ENCODE peak calls at places on chromosomes 5 and 9, in eight cellular contexts. V is suprapubic skin, K is tibial nerve, L is K562, G is sigmoid colon, S is SK-N-SH, N is ovary, O is transverse colon. Q is an unnamed sample. For H3K4me1 and H3K27me3, the result is how much of the 10 kb centered on the place peaks cover.

GRCh38 chr9:3696368-3696767 is 170.6 kb upstream of the RFX3 start:
- DNase-seq in V (no peak), G (no peak), K (no peak), O (no peak), S (no peak), L (no peak), N (no peak), Q (no peak)

GRCh38 chr5:117077142-117077541 is 502.5 kb upstream of the SEMA6A start:
- DNase-seq in S (no peak), K (no peak), O (no peak), L (no peak), V (no peak), G (no peak), N (no peak), Q (no peak)

GRCh38 chr5:67350600-67351315 is 154.2 kb upstream of the CD180 start:
- DNase-seq in K (no peak), V (no peak), N (no peak), S (peak), O (peak), G (peak), L (no peak), Q (peak)

GRCh38 chr5:124796495-124796894 is 50.1 kb upstream of the ZNF608 start:
- DNase-seq in N (no peak), O (no peak), L (no peak), G (no peak), S (no peak), V (no peak), K (no peak), Q (no peak)

GRCh38 chr9:134399435-134400056 is 73.3 kb downstream of the RXRA start:
- DNase-seq in N (no peak), V (no peak), L (peak), O (no peak), K (no peak), G (no peak), S (no peak), Q (no peak)

GRCh38 chr5:3597002-3597726 is 1.5 kb downstream of the IRX1 start:
- DNase-seq in L (no peak), O (no peak), S (no peak), K (no peak), N (no peak), V (no peak), G (no peak), Q (no peak)

GRCh38 chr9:113427629-113428028 is 17.1 kb downstream of the C9orf43 start:
- DNase-seq in O (no peak), V (no peak), L (no peak), G (no peak), K (no peak), S (no peak), N (no peak), Q (no peak)

GRCh38 chr5:35852084-35852734 is 4.5 kb upstream of the IL7R start:
- DNase-seq in S (peak), G (no peak), K (no peak), O (no peak), L (no peak), V (no peak), N (no peak), Q (peak)

GRCh38 chr5:74141053-74141452 is 499.5 kb downstream of the ENC1 start:
- DNase-seq in L (no peak), O (no peak), V (no peak), G (no peak), N (no peak), S (no peak), K (no peak), Q (no peak)

GRCh38 chr5:135741040-135741439 is 93.4 kb upstream of the SLC25A48 start:
- DNase-seq in V (no peak), S (no peak), L (no peak), O (no peak), G (no peak), K (no peak), N (no peak), Q (no peak)

GRCh38 chr5:132389453-132390286 is 20.2 kb downstream of the SLC22A5 start:
- DNase-seq in O (peak), S (no peak), V (peak), L (no peak), N (peak), K (no peak), G (peak), Q (no peak)

GRCh38 chr9:90724112-90724511 is 77.5 kb upstream of the SYK start:
- DNase-seq in N (no peak), L (no peak), O (no peak), K (no peak), G (no peak), V (no peak), S (no peak), Q (no peak)

GRCh38 chr5:179343902-179344300 is 1.4 kb downstream of the ADAMTS2 start:
- DNase-seq in L (no peak), G (no peak), N (peak), V (no peak), K (no peak), S (peak), O (peak), Q (no peak)

GRCh38 chr9:116027096-116027495 is 126.5 kb upstream of the PAPPA start:
- DNase-seq in O (no peak), G (no peak), V (no peak), K (no peak), N (no peak), S (no peak), L (no peak), Q (no peak)

GRCh38 chr9:95045751-95046150 is 271.8 kb downstream of the FANCC start:
- DNase-seq in V (no peak), S (no peak), K (no peak), G (no peak), L (no peak), O (no peak), N (no peak), Q (no peak)

GRCh38 chr9:95044731-95045508 is 272.6 kb downstream of the FANCC start:
- DNase-seq in V (no peak), S (no peak), G (no peak), L (peak), N (no peak), O (peak), K (no peak), Q (peak)

GRCh38 chr9:95047452-95048224 is 269.9 kb downstream of the FANCC start:
- DNase-seq in K (no peak), S (no peak), N (no peak), V (no peak), L (no peak), G (no peak), O (no peak), Q (no peak)

GRCh38 chr9:95049761-95050160 is 267.7 kb downstream of the FANCC start:
- DNase-seq in K (no peak), G (no peak), N (no peak), L (no peak), S (no peak), V (no peak), O (no peak), Q (no peak)

DNA sequence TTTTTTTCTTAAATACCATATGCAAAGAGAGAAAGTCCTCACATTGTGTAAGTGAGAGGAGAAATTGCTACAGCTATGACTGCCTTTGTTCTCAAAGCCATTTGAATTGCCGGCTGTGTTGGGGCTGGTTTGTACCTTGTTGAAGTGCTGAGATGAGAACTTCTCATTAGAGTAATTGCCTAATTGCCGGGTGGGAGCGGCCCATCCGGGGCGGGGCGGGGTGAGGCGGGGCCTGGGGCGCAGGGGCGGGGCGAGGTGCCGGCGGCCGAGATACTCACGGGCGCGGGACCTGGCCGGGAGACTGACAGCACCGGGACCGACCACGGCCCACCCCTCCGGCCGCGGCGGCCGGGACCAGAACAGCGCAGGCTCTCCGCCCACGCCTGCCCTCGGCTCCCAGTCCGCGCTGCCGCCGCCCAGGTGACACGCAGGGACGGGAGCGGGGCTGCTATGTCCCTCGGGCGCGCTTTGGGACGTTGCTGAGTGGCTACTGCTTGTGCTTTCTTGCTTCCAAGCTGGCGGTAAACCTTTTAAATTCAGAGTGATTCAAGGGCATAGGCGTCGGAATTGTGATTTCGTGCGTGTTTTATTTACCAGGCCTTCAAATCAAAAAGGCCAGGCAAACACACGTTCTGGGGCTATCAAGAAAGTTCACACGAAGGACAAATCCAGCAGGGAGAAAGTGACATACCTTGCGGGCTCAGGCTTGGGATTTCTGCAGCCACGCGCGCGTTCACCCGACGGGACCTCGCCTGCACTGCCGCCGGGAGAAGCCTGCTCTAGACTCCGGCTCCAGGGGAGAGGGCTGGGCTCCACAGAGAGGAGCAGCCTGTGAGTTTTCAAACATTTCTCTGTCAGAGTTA is 269.1 kb downstream of the FANCC start:
- DNase-seq in V (no peak), K (peak), G (no peak), N (peak), L (peak), S (peak), O (peak), Q (peak)
- H3K4me1 ChIP-seq in V (under half), K (under half), G (half or more), N (under half), L (under half), S (under half), O (half or more), Q (half or more)

GRCh38 chr9:97944612-97945011 is 6.6 kb upstream of the HEMGN start:
- DNase-seq in S (no peak), N (no peak), V (no peak), G (no peak), K (no peak), O (no peak), L (no peak), Q (no peak)
- H3K27me3 ChIP-seq in S (under half), N (under half), V (under half), G (under half), K (under half), O (under half), L (under half), Q (under half)

DNA sequence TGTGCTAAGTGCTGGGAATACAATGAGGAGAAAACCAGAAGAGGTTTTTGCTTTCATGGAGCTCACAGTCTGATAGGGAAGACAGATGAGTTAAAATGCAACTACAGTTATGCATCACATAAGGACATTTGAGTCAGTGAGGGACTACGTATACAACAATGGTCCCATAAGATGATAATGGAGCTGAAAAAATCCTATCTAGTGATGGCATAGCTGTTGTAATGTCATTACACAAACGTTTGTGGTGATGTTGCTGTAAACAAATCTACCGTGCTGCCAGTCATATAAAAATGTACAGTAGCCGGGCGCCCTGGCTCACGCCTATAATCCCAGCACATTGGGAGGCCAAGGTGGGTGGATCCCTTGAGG is 110.1 kb upstream of the RAD23B start:
- DNase-seq in K (no peak), L (no peak), V (no peak), N (no peak), G (no peak), S (no peak), O (no peak), Q (no peak)
- TF ChIP-seq EP300 in K (no peak), L (no peak), V (no peak), N (no peak), G (no peak), S (no peak), O (no peak), Q (no peak)

GRCh38 chr5:6733411-6734242 is 20.4 kb downstream of the TENT4A start:
- DNase-seq in G (peak), N (peak), O (no peak), V (peak), L (no peak), K (no peak), S (no peak), Q (peak)

GRCh38 chr5:6734243-6734695 is 21.0 kb downstream of the TENT4A start:
- DNase-seq in K (no peak), O (no peak), S (no peak), L (no peak), G (peak), N (peak), V (peak), Q (no peak)

GRCh38 chr5:6734781-6735180 is 21.5 kb downstream of the TENT4A start:
- DNase-seq in K (no peak), V (no peak), O (no peak), S (no peak), G (peak), L (no peak), N (no peak), Q (no peak)

GRCh38 chr5:6731465-6732237 is 18.4 kb downstream of the TENT4A start:
- DNase-seq in V (no peak), O (no peak), G (peak), L (no peak), S (no peak), K (no peak), N (no peak), Q (no peak)

GRCh38 chr5:6732634-6733410 is 19.6 kb downstream of the TENT4A start:
- DNase-seq in K (no peak), O (no peak), S (peak), N (peak), G (peak), V (no peak), L (no peak), Q (peak)
- H3K4me1 ChIP-seq in K (under half), O (half or more), S (under half), N (under half), G (half or more), V (half or more), L (under half), Q (under half)

DNA sequence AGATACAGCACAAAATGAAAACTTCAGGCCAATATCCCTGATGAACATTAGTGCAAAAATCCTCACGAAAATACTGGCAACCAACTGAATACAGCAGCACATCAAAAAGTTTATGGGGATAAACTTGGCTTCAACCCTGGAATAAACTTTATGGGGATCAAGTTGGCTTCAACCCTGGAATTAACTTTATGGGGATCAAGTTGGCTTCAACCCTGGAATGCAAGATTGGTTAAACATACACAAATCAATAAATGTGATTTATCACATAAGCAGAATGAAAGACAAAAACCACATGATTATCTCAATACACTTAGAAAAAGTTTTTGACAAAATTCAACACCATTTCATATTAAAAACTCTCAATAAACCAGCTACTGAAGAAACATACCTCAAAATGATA is 213.7 kb upstream of the DMRTA1 start:
- DNase-seq in N (no peak), S (no peak), O (no peak), L (no peak), G (no peak), K (no peak), V (no peak), Q (no peak)
- H3K27me3 ChIP-seq in N (under half), S (under half), O (under half), L (under half), G (under half), K (under half), V (under half), Q (under half)